ENCODE peak calls at places on chromosomes 12 and 14, in ten cellular contexts. X, R, G, C, W, D, T, P, A and V are unnamed samples.

GRCh38 chr14:64549805-64550538 is at the start of gene PPP1R36:
- DNase-seq in X (peak; percentile 87), R (no peak), W (peak; percentile 56), P (no peak), C (peak; percentile 39), T (peak; percentile 62), G (peak; percentile 57), A (peak; percentile 8), D (no peak), V (peak; percentile 82)

GRCh38 chr12:113119980-113120669 is 15.4 kb downstream of the RASAL1 start:
- DNase-seq in R (no peak), C (no peak), G (no peak), X (no peak), D (no peak), T (no peak), A (no peak), W (peak; percentile 60), P (no peak), V (no peak)

GRCh38 chr14:51507556-51508511 is 143.9 kb upstream of the FRMD6 start:
- DNase-seq in P (peak; percentile 62), X (no peak), A (no peak), T (peak; percentile 66), R (no peak), W (no peak), C (no peak), D (no peak), G (peak; percentile 97), V (peak; percentile 92)

GRCh38 chr12:94622475-94622874 is 27.9 kb downstream of the TMCC3 start:
- DNase-seq in W (no peak), D (no peak), T (no peak), P (no peak), G (no peak), C (no peak), X (no peak), R (peak; percentile 8), A (no peak), V (no peak)

GRCh38 chr14:101241807-101242278 is 319.5 kb upstream of the DIO3 start:
- DNase-seq in R (peak; percentile 30), G (no peak), X (peak; percentile 62), T (no peak), A (no peak), P (no peak), D (no peak), C (no peak), W (peak; percentile 69), V (no peak)

GRCh38 chr14:104935026-104935650 is 10.5 kb downstream of the PLD4 start:
- DNase-seq in X (no peak), R (no peak), A (no peak), G (no peak), W (no peak), T (no peak), D (no peak), P (peak; percentile 17), C (no peak), V (no peak)

GRCh38 chr14:59154383-59154782 is 34.1 kb upstream of the DAAM1 start:
- DNase-seq in D (no peak), W (no peak), P (no peak), X (no peak), G (no peak), R (no peak), C (peak; percentile 31), T (no peak), A (no peak), V (no peak)

GRCh38 chr14:19878029-19878642 is 3.2 kb downstream of the OR4K2 start:
- DNase-seq in G (peak; percentile 14), P (no peak), C (no peak), D (no peak), A (no peak), T (no peak), W (no peak), X (no peak), R (no peak), V (no peak)

GRCh38 chr12:319116-319515 is 56.5 kb upstream of the SLC6A13 start:
- DNase-seq in X (no peak), R (no peak), C (no peak), W (no peak), D (no peak), P (no peak), A (no peak), G (no peak), T (no peak), V (no peak)

GRCh38 chr12:112996501-112996900 is 18.2 kb downstream of the OAS2 start:
- DNase-seq in C (no peak), W (no peak), X (no peak), T (no peak), P (no peak), G (no peak), R (no peak), A (no peak), D (no peak), V (no peak)

GRCh38 chr12:5034605-5035004 is 9.1 kb upstream of the KCNA5 start:
- DNase-seq in T (no peak), W (no peak), X (no peak), R (no peak), C (no peak), A (no peak), G (no peak), P (no peak), D (no peak), V (no peak)

GRCh38 chr12:59632408-59632807 is 36.6 kb downstream of the SLC16A7 start:
- DNase-seq in T (no peak), X (no peak), W (no peak), G (no peak), A (no peak), D (no peak), C (no peak), R (no peak), P (peak; percentile 39), V (no peak)

GRCh38 chr12:103431387-103431786 is 64.4 kb downstream of the C12orf42 start:
- DNase-seq in P (no peak), C (no peak), R (no peak), G (no peak), T (no peak), W (no peak), A (no peak), D (no peak), X (no peak), V (no peak)
- H3K27ac ChIP-seq in P (no peak overlapping the region), C (no peak overlapping the region), R (no peak overlapping the region), G (no peak overlapping the region), T (no peak overlapping the region), W (no peak overlapping the region), A (no peak overlapping the region), D (no peak overlapping the region), X (no peak overlapping the region), V (no peak overlapping the region)

GRCh38 chr12:53505555-53506449 is 1.5 kb downstream of the NPFF start:
- DNase-seq in C (no peak), W (no peak), T (no peak), D (no peak), R (no peak), X (no peak), A (no peak), P (no peak), G (no peak), V (no peak)

GRCh38 chr12:53506450-53506785 is 866 bp downstream of the NPFF start:
- DNase-seq in T (no peak), W (no peak), R (no peak), X (no peak), D (no peak), A (no peak), C (no peak), G (no peak), P (no peak), V (no peak)

GRCh38 chr12:53504004-53504920 is 3.0 kb downstream of the NPFF start:
- DNase-seq in D (no peak), P (no peak), G (no peak), A (no peak), R (no peak), C (no peak), W (no peak), X (no peak), T (no peak), V (no peak)

GRCh38 chr12:53502983-53503728 is 2.1 kb downstream of the TARBP2 start:
- DNase-seq in P (no peak), C (no peak), G (no peak), A (no peak), R (no peak), D (no peak), X (no peak), T (no peak), W (no peak), V (peak; percentile 79)

GRCh38 chr12:53505086-53505485 is 2.2 kb downstream of the NPFF start:
- DNase-seq in X (no peak), W (no peak), G (no peak), T (no peak), P (peak; percentile 63), D (no peak), R (no peak), C (no peak), A (no peak), V (no peak)
- H3K27ac ChIP-seq in X (no peak overlapping the region), W (no peak overlapping the region), G (no peak overlapping the region), T (no peak overlapping the region), P (peak overlapping the region; percentile 96), D (no peak overlapping the region), R (peak overlapping the region; percentile 58), C (peak overlapping the region; percentile 14), A (no peak overlapping the region), V (no peak overlapping the region)

DNA sequence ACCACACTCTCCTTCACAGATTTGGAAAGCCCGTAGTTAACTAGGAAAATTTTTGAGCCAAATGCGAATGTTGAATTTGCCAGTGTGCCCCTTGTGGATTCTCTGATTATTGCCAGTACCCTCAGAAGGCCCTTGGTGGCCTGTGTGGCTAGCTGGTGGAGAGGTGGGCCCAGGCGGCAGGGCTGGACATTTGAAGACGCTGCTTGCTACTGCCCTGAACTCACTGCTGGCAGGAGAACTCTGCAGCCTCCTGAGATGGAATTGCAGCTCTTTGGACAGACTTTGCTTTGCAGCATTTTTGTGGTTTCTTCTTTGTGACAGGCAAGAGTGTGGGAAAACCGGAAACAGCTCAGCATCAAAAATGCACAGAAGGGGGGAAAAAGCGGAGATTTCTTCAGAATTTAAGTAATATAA is 97.6 kb downstream of the TGFB3 start:
- DNase-seq in G (peak; percentile 30), T (no peak), C (no peak), D (no peak), R (no peak), A (no peak), W (peak; percentile 64), X (no peak), P (no peak), V (no peak)
- H3K27ac ChIP-seq in G (no peak overlapping the region), T (no peak overlapping the region), C (no peak overlapping the region), D (no peak overlapping the region), R (no peak overlapping the region), A (no peak overlapping the region), W (no peak overlapping the region), X (no peak overlapping the region), P (no peak overlapping the region), V (no peak overlapping the region)

DNA sequence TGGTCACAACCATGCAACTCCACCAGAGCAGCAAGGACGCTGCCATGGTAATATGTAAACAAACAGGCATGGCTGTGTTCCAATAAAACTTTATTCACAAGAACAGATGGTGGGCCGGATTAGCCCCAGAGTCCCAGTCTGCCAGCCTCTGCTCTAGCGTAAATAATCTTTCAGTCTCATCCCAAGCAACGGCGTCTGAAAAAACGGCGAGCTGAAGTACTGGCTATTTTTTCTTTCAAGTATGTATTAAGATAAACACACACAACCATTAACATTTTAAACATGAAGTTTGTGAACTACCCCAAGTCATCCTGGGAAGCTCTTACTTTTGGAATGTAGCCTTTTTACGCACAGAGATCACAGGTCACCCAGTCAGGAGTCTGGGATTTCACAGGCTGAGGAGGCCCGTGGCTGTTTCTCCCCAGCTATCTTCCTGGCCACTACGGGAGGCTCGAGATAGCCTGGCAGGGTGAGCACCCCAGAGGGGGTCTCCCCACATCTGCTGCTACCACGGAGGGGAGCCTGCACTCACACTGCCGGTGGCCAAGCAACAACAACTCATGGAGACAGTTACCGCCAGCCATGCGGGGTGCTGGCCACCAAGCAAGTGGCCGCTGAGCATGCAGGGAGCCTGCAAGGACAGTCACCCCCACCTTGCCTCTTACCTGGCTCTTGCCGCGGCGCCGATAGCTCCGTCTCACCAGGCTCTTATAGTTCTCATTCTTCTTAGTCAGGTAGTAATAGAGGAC is 124.6 kb downstream of the RFLNA start:
- DNase-seq in W (no peak), A (no peak), P (no peak), X (no peak), G (peak; percentile 27), R (no peak), T (no peak), D (no peak), C (no peak), V (no peak)
- H3K27ac ChIP-seq in W (no peak overlapping the region), A (no peak overlapping the region), P (peak overlapping the region; percentile 83), X (no peak overlapping the region), G (peak overlapping the region; percentile 21), R (peak overlapping the region; percentile 99), T (peak overlapping the region; percentile 98), D (no peak overlapping the region), C (no peak overlapping the region), V (no peak overlapping the region)